ENCODE peak calls at places on chromosome 4, in six cellular contexts. X, V, G, Z, A and U are unnamed samples.
A peak's percentile ranks its signal among the peaks of the same experiment; 100 is the strongest.

GRCh38 chr4:131309628-131310027 is 1839.5 kb upstream of the PCDH10 start:
- DNase-seq in X (no peak), V (no peak), G (no peak), Z (no peak), A (no peak), U (no peak)

GRCh38 chr4:174590336-174590735 is 68.0 kb upstream of the HPGD start:
- DNase-seq in X (no peak), V (no peak), G (no peak), Z (no peak), A (no peak), U (no peak)

GRCh38 chr4:84319124-84319523 is 180.0 kb downstream of the NKX6-1 start:
- DNase-seq in X (no peak), V (no peak), G (peak; percentile 6), Z (peak; percentile 34), A (no peak), U (no peak)

GRCh38 chr4:150232029-150232428 is 153.8 kb downstream of the DCLK2 start:
- DNase-seq in X (no peak), V (no peak), G (no peak), Z (no peak), A (no peak), U (no peak)

GRCh38 chr4:139628184-139629012 is 37.2 kb upstream of the MGST2 start:
- DNase-seq in X (no peak), V (no peak), G (no peak), Z (no peak), A (no peak), U (no peak)

GRCh38 chr4:177484613-177485021 is 42.4 kb upstream of the AGA start:
- DNase-seq in X (no peak), V (no peak), G (peak; percentile 67), Z (peak; percentile 99), A (peak; percentile 23), U (peak; percentile 81)

GRCh38 chr4:111028829-111029228 is 406.0 kb upstream of the PITX2 start:
- DNase-seq in X (no peak), V (no peak), G (no peak), Z (no peak), A (no peak), U (no peak)

GRCh38 chr4:168631241-168632151 is 134.6 kb downstream of the PALLD start:
- DNase-seq in X (peak; percentile 82), V (peak; percentile 72), G (peak; percentile 54), Z (peak; percentile 77), A (no peak), U (no peak)

GRCh38 chr4:10008208-10009005 is 12.9 kb downstream of the SLC2A9 start:
- DNase-seq in X (no peak), V (no peak), G (peak; percentile 57), Z (peak; percentile 41), A (no peak), U (no peak)

GRCh38 chr4:56907489-56908205 is at the start of gene REST:
- DNase-seq in X (peak; percentile 72), V (peak; percentile 71), G (peak; percentile 64), Z (peak; percentile 35), A (no peak), U (no peak)

GRCh38 chr4:155673453-155673979 is 6.9 kb downstream of the GUCY1A1 start:
- DNase-seq in X (no peak), V (no peak), G (no peak), Z (no peak), A (no peak), U (no peak)

GRCh38 chr4:8146158-8146557 is 12.5 kb downstream of the ABLIM2 start:
- DNase-seq in X (no peak), V (no peak), G (no peak), Z (no peak), A (no peak), U (no peak)
- H3K27ac ChIP-seq in X (no peak overlapping the region), V (peak overlapping the region; percentile 78), G (no peak overlapping the region), Z (no peak overlapping the region), A (no peak overlapping the region), U (no peak overlapping the region)

GRCh38 chr4:75820197-75820596 is 82.1 kb downstream of the PPEF2 start:
- DNase-seq in X (no peak), V (no peak), G (no peak), Z (no peak), A (no peak), U (no peak)

GRCh38 chr4:75821216-75821615 is 81.0 kb downstream of the PPEF2 start:
- DNase-seq in X (no peak), V (no peak), G (no peak), Z (no peak), A (no peak), U (no peak)

GRCh38 chr4:75823812-75824211 is 78.4 kb downstream of the PPEF2 start:
- DNase-seq in X (no peak), V (no peak), G (no peak), Z (no peak), A (no peak), U (no peak)

GRCh38 chr4:75820676-75821075 is 81.6 kb downstream of the PPEF2 start:
- DNase-seq in X (no peak), V (no peak), G (no peak), Z (no peak), A (no peak), U (no peak)

GRCh38 chr4:75821966-75822365 is 80.3 kb downstream of the PPEF2 start:
- DNase-seq in X (no peak), V (no peak), G (peak; percentile 16), Z (peak; percentile 58), A (no peak), U (no peak)
- H3K27ac ChIP-seq in X (no peak overlapping the region), V (no peak overlapping the region), G (no peak overlapping the region), Z (no peak overlapping the region), A (no peak overlapping the region), U (no peak overlapping the region)

GRCh38 chr4:105556175-105556574 is 3.8 kb downstream of the ARHGEF38 start:
- DNase-seq in X (no peak), V (no peak), G (no peak), Z (no peak), A (no peak), U (no peak)
- H3K27ac ChIP-seq in X (no peak overlapping the region), V (no peak overlapping the region), G (no peak overlapping the region), Z (no peak overlapping the region), A (no peak overlapping the region), U (no peak overlapping the region)

GRCh38 chr4:2483237-2483636 is 14.3 kb downstream of the RNF4 start:
- DNase-seq in X (no peak), V (no peak), G (no peak), Z (no peak), A (no peak), U (no peak)
- H3K27ac ChIP-seq in X (peak overlapping the region; percentile 3), V (peak overlapping the region; percentile 50), G (no peak overlapping the region), Z (no peak overlapping the region), A (no peak overlapping the region), U (peak overlapping the region; percentile 23)

GRCh38 chr4:98204236-98204553 is 57.0 kb upstream of the RAP1GDS1 start:
- DNase-seq in X (no peak), V (no peak), G (no peak), Z (no peak), A (no peak), U (no peak)

GRCh38 chr4:98209111-98209510 is 52.1 kb upstream of the RAP1GDS1 start:
- DNase-seq in X (no peak), V (no peak), G (no peak), Z (no peak), A (no peak), U (no peak)

GRCh38 chr4:98199247-98199646 is 56.0 kb upstream of the STPG2 start:
- DNase-seq in X (no peak), V (no peak), G (no peak), Z (no peak), A (no peak), U (no peak)

GRCh38 chr4:98203406-98204235 is 57.6 kb upstream of the RAP1GDS1 start:
- DNase-seq in X (no peak), V (no peak), G (no peak), Z (no peak), A (no peak), U (no peak)
- H3K27ac ChIP-seq in X (no peak overlapping the region), V (no peak overlapping the region), G (no peak overlapping the region), Z (no peak overlapping the region), A (no peak overlapping the region), U (no peak overlapping the region)

DNA sequence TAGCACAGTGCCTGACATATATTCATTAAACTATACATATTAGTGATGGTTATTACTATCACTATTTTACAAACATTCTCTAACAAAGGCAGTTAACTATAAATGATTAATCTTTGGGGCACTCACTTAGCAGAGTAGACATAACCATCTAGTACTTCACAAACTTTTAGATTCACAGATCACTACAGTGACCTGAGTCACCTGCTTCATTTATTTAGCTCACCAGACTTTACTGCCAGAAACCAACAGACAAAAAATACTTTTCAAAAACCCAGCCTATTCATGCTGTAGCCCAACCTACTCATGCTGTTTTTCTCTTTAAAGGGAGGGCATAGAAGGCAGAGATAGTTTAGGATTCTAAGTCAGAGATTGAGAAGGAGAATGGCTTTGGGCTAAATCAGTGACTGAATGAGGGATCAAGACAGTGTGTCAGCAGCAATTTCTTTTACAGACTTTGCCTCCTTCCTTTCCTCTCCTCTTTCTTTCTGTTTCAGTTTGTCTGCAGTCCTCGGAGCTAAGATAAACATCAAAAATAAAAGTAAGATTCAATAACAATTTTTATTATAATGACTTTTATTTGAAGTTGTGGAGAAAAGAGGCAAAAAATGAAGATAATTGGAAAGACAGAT is 34.7 kb upstream of the PDE5A start:
- DNase-seq in X (no peak), V (no peak), G (no peak), Z (no peak), A (no peak), U (no peak)
- H3K27ac ChIP-seq in X (no peak overlapping the region), V (no peak overlapping the region), G (peak overlapping the region; percentile 52), Z (no peak overlapping the region), A (no peak overlapping the region), U (no peak overlapping the region)